ENCODE peak calls at places on chromosome 3, in six cellular contexts. A is transverse colon, L is cardiac muscle cell, K is pancreas, U is tibial artery, T is breast epithelium. H is an unnamed sample.
A peak's percentile ranks its signal among the peaks of the same experiment; 100 is the strongest.

GRCh38 chr3:18241837-18242236 is 183.3 kb downstream of the SATB1 start:
- DNase-seq in A (no peak), L (no peak), K (no peak), U (no peak), T (no peak), H (no peak)

GRCh38 chr3:10757021-10757820 is 58.8 kb upstream of the SLC6A11 start:
- DNase-seq in A (no peak), L (no peak), K (no peak), U (no peak), T (no peak), H (no peak)

GRCh38 chr3:120678331-120678845 is 3.7 kb downstream of the HGD start:
- DNase-seq in A (peak; percentile 70), L (no peak), K (peak; percentile 89), U (peak; percentile 21), T (peak; percentile 26), H (peak; percentile 26)

GRCh38 chr3:57918123-57918837 is 89.9 kb upstream of the FLNB start:
- DNase-seq in A (no peak), L (no peak), K (no peak), U (no peak), T (no peak), H (no peak)

GRCh38 chr3:195195321-195196209 is 75.4 kb downstream of the XXYLT1 start:
- DNase-seq in A (no peak), L (no peak), K (peak; percentile 7), U (no peak), T (no peak), H (no peak)

GRCh38 chr3:150960708-150961684 is 11.5 kb downstream of the CLRN1 start:
- DNase-seq in A (no peak), L (no peak), K (no peak), U (no peak), T (no peak), H (no peak)

GRCh38 chr3:104279617-104280016 is 1087.1 kb upstream of the ALCAM start:
- DNase-seq in A (no peak), L (no peak), K (no peak), U (no peak), T (no peak), H (no peak)

GRCh38 chr3:97882975-97883598 is 61.3 kb downstream of the CRYBG3 start:
- DNase-seq in A (no peak), L (no peak), K (peak; percentile 33), U (no peak), T (no peak), H (no peak)

GRCh38 chr3:170059447-170059846 is 21.7 kb downstream of the GPR160 start:
- DNase-seq in A (no peak), L (no peak), K (no peak), U (no peak), T (no peak), H (no peak)

GRCh38 chr3:54899273-54899672 is 28.6 kb downstream of the LRTM1 start:
- DNase-seq in A (no peak), L (no peak), K (no peak), U (no peak), T (no peak), H (no peak)

GRCh38 chr3:64502284-64502683 is 185.5 kb downstream of the ADAMTS9 start:
- DNase-seq in A (no peak), L (no peak), K (no peak), U (no peak), T (no peak), H (no peak)

GRCh38 chr3:140007081-140007480 is 72.1 kb downstream of the CLSTN2 start:
- DNase-seq in A (no peak), L (no peak), K (no peak), U (no peak), T (no peak), H (no peak)

GRCh38 chr3:51669241-51670052 is 1.6 kb upstream of the TEX264 start:
- DNase-seq in A (peak; percentile 93), L (peak; percentile 88), K (peak; percentile 81), U (peak; percentile 86), T (peak; percentile 81), H (peak; percentile 77)

GRCh38 chr3:42900731-42901420 is 5.1 kb upstream of the ZNF662 start:
- DNase-seq in A (no peak), L (no peak), K (no peak), U (no peak), T (no peak), H (no peak)

GRCh38 chr3:43998374-43998840 is 243.3 kb upstream of the TOPAZ1 start:
- DNase-seq in A (no peak), L (peak; percentile 28), K (no peak), U (no peak), T (no peak), H (no peak)

GRCh38 chr3:18098960-18099587 is 326.1 kb downstream of the SATB1 start:
- DNase-seq in A (no peak), L (no peak), K (no peak), U (no peak), T (no peak), H (no peak)

GRCh38 chr3:133038731-133039398 is 674 bp downstream of the TMEM108 start:
- DNase-seq in A (no peak), L (peak; percentile 43), K (peak; percentile 20), U (no peak), T (no peak), H (no peak)

GRCh38 chr3:181610973-181611265 is 100.8 kb upstream of the SOX2 start:
- DNase-seq in A (no peak), L (no peak), K (no peak), U (no peak), T (no peak), H (no peak)
- H3K4me1 ChIP-seq in A (no peaks in the 10 kb centered on the region), L (no peaks in the 10 kb centered on the region), K (no peaks in the 10 kb centered on the region), U (no peaks in the 10 kb centered on the region), T (no peaks in the 10 kb centered on the region), H (no peaks in the 10 kb centered on the region)

GRCh38 chr3:40782086-40782721 is 257.4 kb downstream of the ZNF621 start:
- DNase-seq in A (no peak), L (no peak), K (no peak), U (no peak), T (no peak), H (no peak)
- TF ChIP-seq CTCF in A (no peak), L (peak; percentile 13), K (no peak), U (no peak), T (no peak), H (no peak)

GRCh38 chr3:105835606-105836005 is 33.2 kb downstream of the CBLB start:
- DNase-seq in A (no peak), L (no peak), K (no peak), U (no peak), T (no peak), H (no peak)
- H3K4me1 ChIP-seq in A (peaks cover 32% of the 10 kb centered on the region), L (peaks cover 21% of the 10 kb centered on the region), K (peaks cover 11% of the 10 kb centered on the region), U (peaks cover 2% of the 10 kb centered on the region), T (no peaks in the 10 kb centered on the region), H (peaks cover 69% of the 10 kb centered on the region)

GRCh38 chr3:81214626-81215025 is 546.8 kb downstream of the GBE1 start:
- DNase-seq in A (no peak), L (no peak), K (no peak), U (no peak), T (no peak), H (no peak)

GRCh38 chr3:81216192-81216591 is 545.3 kb downstream of the GBE1 start:
- DNase-seq in A (no peak), L (no peak), K (no peak), U (no peak), T (no peak), H (no peak)

GRCh38 chr3:81218023-81218422 is 543.4 kb downstream of the GBE1 start:
- DNase-seq in A (no peak), L (peak; percentile 35), K (no peak), U (no peak), T (no peak), H (no peak)
- TF ChIP-seq CTCF in A (no peak), L (peak; percentile 50), K (no peak), U (no peak), T (no peak), H (peak; percentile 18)